ENCODE peak calls at places on chromosomes 3 and 15, in five cellular contexts. One of them, this sample, is unnamed.

GRCh38 chr3:148054999-148055398 is 642.7 kb upstream of the AGTR1 start:
- DNase-seq in fibroblast of pulmonary artery: no peak
- DNase-seq in fibroblast of villous mesenchyme: no peak
- DNase-seq in heart right ventricle: no peak
- DNase-seq in foreskin fibroblast: no peak
- DNase-seq in this sample: no peak

GRCh38 chr3:193391902-193392301 is 13.3 kb upstream of the ATP13A5 start:
- DNase-seq in fibroblast of pulmonary artery: no peak
- DNase-seq in fibroblast of villous mesenchyme: no peak
- DNase-seq in heart right ventricle: no peak
- DNase-seq in foreskin fibroblast: no peak
- DNase-seq in this sample: no peak

GRCh38 chr3:192514754-192515660 is 212.3 kb downstream of the FGF12 start:
- DNase-seq in fibroblast of pulmonary artery: no peak
- DNase-seq in fibroblast of villous mesenchyme: no peak
- DNase-seq in heart right ventricle: peak
- DNase-seq in foreskin fibroblast: no peak
- DNase-seq in this sample: no peak

GRCh38 chr3:122640437-122640999 is 40.1 kb upstream of the PARP14 start:
- DNase-seq in fibroblast of pulmonary artery: no peak
- DNase-seq in fibroblast of villous mesenchyme: peak
- DNase-seq in heart right ventricle: no peak
- DNase-seq in foreskin fibroblast: no peak
- DNase-seq in this sample: no peak

GRCh38 chr3:44845528-44846520 is 15.9 kb upstream of the TMEM42 start:
- DNase-seq in fibroblast of pulmonary artery: peak
- DNase-seq in fibroblast of villous mesenchyme: peak
- DNase-seq in heart right ventricle: peak
- DNase-seq in foreskin fibroblast: peak
- DNase-seq in this sample: peak

GRCh38 chr3:127182848-127183714 is 9.8 kb upstream of the PRR23E start:
- DNase-seq in fibroblast of pulmonary artery: no peak
- DNase-seq in fibroblast of villous mesenchyme: no peak
- DNase-seq in heart right ventricle: no peak
- DNase-seq in foreskin fibroblast: no peak
- DNase-seq in this sample: no peak

GRCh38 chr15:77543159-77543882 is 89.4 kb downstream of the LINGO1 start:
- DNase-seq in fibroblast of pulmonary artery: peak
- DNase-seq in fibroblast of villous mesenchyme: peak
- DNase-seq in heart right ventricle: peak
- DNase-seq in foreskin fibroblast: peak
- DNase-seq in this sample: peak

GRCh38 chr3:152508705-152509104 is 240.0 kb downstream of the MBNL1 start:
- DNase-seq in fibroblast of pulmonary artery: peak
- DNase-seq in fibroblast of villous mesenchyme: no peak
- DNase-seq in heart right ventricle: no peak
- DNase-seq in foreskin fibroblast: no peak
- DNase-seq in this sample: peak

GRCh38 chr3:41202834-41203345 is 3.6 kb downstream of the CTNNB1 start:
- DNase-seq in fibroblast of pulmonary artery: peak
- DNase-seq in fibroblast of villous mesenchyme: peak
- DNase-seq in heart right ventricle: peak
- DNase-seq in foreskin fibroblast: peak
- DNase-seq in this sample: peak

GRCh38 chr3:41199866-41200668 is 762 bp downstream of the CTNNB1 start:
- DNase-seq in fibroblast of pulmonary artery: peak
- DNase-seq in fibroblast of villous mesenchyme: peak
- DNase-seq in heart right ventricle: peak
- DNase-seq in foreskin fibroblast: peak
- DNase-seq in this sample: peak

GRCh38 chr3:41200669-41201021 is 1.3 kb downstream of the CTNNB1 start:
- DNase-seq in fibroblast of pulmonary artery: peak
- DNase-seq in fibroblast of villous mesenchyme: peak
- DNase-seq in heart right ventricle: peak
- DNase-seq in foreskin fibroblast: peak
- DNase-seq in this sample: peak

GRCh38 chr3:41204369-41204768 is 5.1 kb downstream of the CTNNB1 start:
- DNase-seq in fibroblast of pulmonary artery: no peak
- DNase-seq in fibroblast of villous mesenchyme: no peak
- DNase-seq in heart right ventricle: no peak
- DNase-seq in foreskin fibroblast: no peak
- DNase-seq in this sample: no peak

GRCh38 chr3:41202075-41202833 is 2.9 kb downstream of the CTNNB1 start:
- DNase-seq in fibroblast of pulmonary artery: no peak
- DNase-seq in fibroblast of villous mesenchyme: peak
- DNase-seq in heart right ventricle: no peak
- DNase-seq in foreskin fibroblast: no peak
- DNase-seq in this sample: no peak
- H3K4me3 ChIP-seq in fibroblast of pulmonary artery: peak
- H3K4me3 ChIP-seq in fibroblast of villous mesenchyme: peak
- H3K4me3 ChIP-seq in heart right ventricle: peak
- H3K4me3 ChIP-seq in foreskin fibroblast: peak
- H3K4me3 ChIP-seq in this sample: peak

GRCh38 chr15:69035918-69036258 is 21.4 kb downstream of the NOX5 start:
- DNase-seq in fibroblast of pulmonary artery: no peak
- DNase-seq in fibroblast of villous mesenchyme: no peak
- DNase-seq in heart right ventricle: no peak
- DNase-seq in foreskin fibroblast: no peak
- DNase-seq in this sample: no peak

GRCh38 chr15:69036856-69037255 is 22.4 kb downstream of the NOX5 start:
- DNase-seq in fibroblast of pulmonary artery: no peak
- DNase-seq in fibroblast of villous mesenchyme: no peak
- DNase-seq in heart right ventricle: no peak
- DNase-seq in foreskin fibroblast: no peak
- DNase-seq in this sample: no peak

GRCh38 chr15:69037482-69037881 is 23.0 kb downstream of the NOX5 start:
- DNase-seq in fibroblast of pulmonary artery: no peak
- DNase-seq in fibroblast of villous mesenchyme: no peak
- DNase-seq in heart right ventricle: no peak
- DNase-seq in foreskin fibroblast: no peak
- DNase-seq in this sample: no peak

GRCh38 chr15:69034352-69034751 is 19.9 kb downstream of the NOX5 start:
- DNase-seq in fibroblast of pulmonary artery: peak
- DNase-seq in fibroblast of villous mesenchyme: peak
- DNase-seq in heart right ventricle: no peak
- DNase-seq in foreskin fibroblast: peak
- DNase-seq in this sample: peak

GRCh38 chr15:69035205-69035917 is 20.9 kb downstream of the NOX5 start:
- DNase-seq in fibroblast of pulmonary artery: peak
- DNase-seq in fibroblast of villous mesenchyme: no peak
- DNase-seq in heart right ventricle: no peak
- DNase-seq in foreskin fibroblast: peak
- DNase-seq in this sample: no peak
- TF ChIP-seq CTCF in fibroblast of pulmonary artery: peak
- TF ChIP-seq CTCF in fibroblast of villous mesenchyme: peak
- TF ChIP-seq CTCF in heart right ventricle: no peak
- TF ChIP-seq CTCF in foreskin fibroblast: no peak
- TF ChIP-seq CTCF in this sample: peak

GRCh38 chr3:190429681-190430080 is 20.0 kb downstream of the TMEM207 start:
- DNase-seq in fibroblast of pulmonary artery: peak
- DNase-seq in fibroblast of villous mesenchyme: no peak
- DNase-seq in heart right ventricle: no peak
- DNase-seq in foreskin fibroblast: no peak
- DNase-seq in this sample: peak

GRCh38 chr3:190425833-190426232 is 23.9 kb downstream of the TMEM207 start:
- DNase-seq in fibroblast of pulmonary artery: no peak
- DNase-seq in fibroblast of villous mesenchyme: no peak
- DNase-seq in heart right ventricle: no peak
- DNase-seq in foreskin fibroblast: no peak
- DNase-seq in this sample: no peak

GRCh38 chr3:190427108-190427507 is 22.6 kb downstream of the TMEM207 start:
- DNase-seq in fibroblast of pulmonary artery: no peak
- DNase-seq in fibroblast of villous mesenchyme: no peak
- DNase-seq in heart right ventricle: no peak
- DNase-seq in foreskin fibroblast: no peak
- DNase-seq in this sample: no peak

GRCh38 chr3:190424108-190424477 is 25.6 kb downstream of the TMEM207 start:
- DNase-seq in fibroblast of pulmonary artery: no peak
- DNase-seq in fibroblast of villous mesenchyme: no peak
- DNase-seq in heart right ventricle: no peak
- DNase-seq in foreskin fibroblast: no peak
- DNase-seq in this sample: no peak

DNA sequence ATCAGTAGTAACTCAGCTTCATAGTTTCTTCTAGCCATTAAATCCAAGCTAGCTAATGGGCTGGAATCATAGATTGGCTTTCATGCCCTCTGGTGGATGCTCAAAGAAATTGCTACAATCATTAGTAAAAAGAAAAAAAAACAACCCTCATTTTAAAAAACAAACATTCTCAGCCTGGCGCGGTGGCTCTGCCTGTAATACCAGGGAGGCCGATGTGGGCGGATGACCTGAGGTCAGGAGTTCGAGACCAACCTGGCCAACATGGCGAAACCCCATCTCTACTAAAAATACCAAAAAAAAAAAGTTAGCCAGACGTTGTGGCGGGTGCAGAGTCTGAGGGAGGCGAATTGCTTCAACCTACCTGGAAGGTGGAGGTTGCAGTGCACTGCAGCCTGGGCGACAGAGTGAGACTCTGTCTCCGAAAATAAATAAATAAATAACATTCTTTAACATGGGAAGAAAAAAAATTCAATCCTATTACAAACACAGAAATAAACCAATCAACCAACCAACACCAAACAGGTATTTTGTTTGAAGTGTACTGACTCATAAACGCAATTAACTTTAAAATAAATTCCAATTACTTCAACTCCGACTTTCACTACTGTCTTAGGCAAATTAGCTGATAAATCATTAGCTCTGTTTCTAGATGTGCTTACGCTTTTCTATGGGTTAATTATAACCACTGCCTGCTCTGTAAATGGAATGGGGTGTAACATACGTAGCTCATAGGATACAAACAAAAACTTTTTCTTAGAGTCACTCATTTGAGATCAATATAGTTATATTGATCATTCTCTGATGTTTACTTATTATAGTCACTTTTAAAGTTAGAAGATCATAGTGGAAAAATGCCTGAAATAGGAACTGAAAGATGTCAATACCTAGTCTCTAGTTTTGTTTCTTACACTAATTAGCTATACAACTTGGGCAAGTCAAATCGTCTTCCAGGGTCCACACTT is 24.9 kb downstream of the TMEM207 start:
- DNase-seq in fibroblast of pulmonary artery: peak
- DNase-seq in fibroblast of villous mesenchyme: peak
- DNase-seq in heart right ventricle: peak
- DNase-seq in foreskin fibroblast: peak
- DNase-seq in this sample: peak
- H3K4me3 ChIP-seq in fibroblast of pulmonary artery: no peak
- H3K4me3 ChIP-seq in fibroblast of villous mesenchyme: no peak
- H3K4me3 ChIP-seq in heart right ventricle: no peak
- H3K4me3 ChIP-seq in foreskin fibroblast: no peak
- H3K4me3 ChIP-seq in this sample: no peak

GRCh38 chr3:19213608-19214220 is 65.4 kb downstream of the KCNH8 start:
- DNase-seq in fibroblast of pulmonary artery: no peak
- DNase-seq in fibroblast of villous mesenchyme: no peak
- DNase-seq in heart right ventricle: no peak
- DNase-seq in foreskin fibroblast: no peak
- DNase-seq in this sample: no peak
- TF ChIP-seq CTCF in fibroblast of pulmonary artery: no peak
- TF ChIP-seq CTCF in fibroblast of villous mesenchyme: no peak
- TF ChIP-seq CTCF in heart right ventricle: no peak
- TF ChIP-seq CTCF in foreskin fibroblast: no peak
- TF ChIP-seq CTCF in this sample: no peak

GRCh38 chr15:55659481-55659880 is 71.3 kb upstream of the PYGO1 start:
- DNase-seq in fibroblast of pulmonary artery: no peak
- DNase-seq in fibroblast of villous mesenchyme: no peak
- DNase-seq in heart right ventricle: no peak
- DNase-seq in foreskin fibroblast: no peak
- DNase-seq in this sample: no peak
- H3K4me3 ChIP-seq in fibroblast of pulmonary artery: no peak
- H3K4me3 ChIP-seq in fibroblast of villous mesenchyme: no peak
- H3K4me3 ChIP-seq in heart right ventricle: no peak
- H3K4me3 ChIP-seq in foreskin fibroblast: no peak
- H3K4me3 ChIP-seq in this sample: no peak

GRCh38 chr15:86691091-86691490 is 611.4 kb downstream of the AGBL1 start:
- DNase-seq in fibroblast of pulmonary artery: no peak
- DNase-seq in fibroblast of villous mesenchyme: no peak
- DNase-seq in heart right ventricle: no peak
- DNase-seq in foreskin fibroblast: no peak
- DNase-seq in this sample: no peak
- TF ChIP-seq CTCF in fibroblast of pulmonary artery: no peak
- TF ChIP-seq CTCF in fibroblast of villous mesenchyme: no peak
- TF ChIP-seq CTCF in heart right ventricle: peak
- TF ChIP-seq CTCF in foreskin fibroblast: no peak
- TF ChIP-seq CTCF in this sample: no peak